ENCODE peak calls at places on chromosome 10, in five cellular contexts. R is thyroid gland, K is K562, P is left ventricle myocardium inferior, Z is ascending aorta. G is an unnamed sample. For H3K4me1, the result is how much of the 10 kb centered on the place peaks cover.

GRCh38 chr10:73838827-73839226 is 27.4 kb upstream of the NDST2 start:
- DNase-seq in Z (no peak), R (no peak), K (no peak), P (no peak), G (no peak)

GRCh38 chr10:125820705-125821104 is 2.4 kb downstream of the UROS start:
- DNase-seq in K (no peak), R (no peak), P (no peak), Z (no peak), G (no peak)

GRCh38 chr10:86600296-86600695 is 54.1 kb upstream of the OPN4 start:
- DNase-seq in P (no peak), R (no peak), Z (no peak), K (no peak), G (no peak)

GRCh38 chr10:73495884-73496674 is at the start of gene PPP3CB:
- DNase-seq in P (peak), Z (peak), K (peak), R (peak), G (peak)

GRCh38 chr10:80137031-80137712 is 4.6 kb downstream of the PLAC9 start:
- DNase-seq in P (peak), R (no peak), Z (no peak), K (no peak), G (peak)

GRCh38 chr10:32540691-32541470 is 94.9 kb downstream of the CCDC7 start:
- DNase-seq in Z (no peak), R (no peak), P (no peak), K (no peak), G (no peak)

GRCh38 chr10:104029528-104029875 is 56.2 kb downstream of the COL17A1 start:
- DNase-seq in P (peak), R (no peak), Z (no peak), K (no peak), G (peak)

GRCh38 chr10:51035344-51035743 is 38.9 kb upstream of the PRKG1 start:
- DNase-seq in Z (no peak), K (no peak), R (no peak), P (no peak), G (no peak)

GRCh38 chr10:102776779-102777417 is 33.1 kb downstream of the WBP1L start:
- DNase-seq in K (peak), P (peak), Z (peak), R (peak), G (peak)

GRCh38 chr10:80132299-80133139 is at the start of gene PLAC9:
- DNase-seq in R (peak), Z (no peak), K (no peak), P (peak), G (no peak)

GRCh38 chr10:42986618-42987017 is 90.3 kb upstream of the RET start:
- DNase-seq in K (no peak), R (no peak), Z (no peak), P (no peak), G (no peak)

GRCh38 chr10:37856881-37857286 is 526 bp downstream of the ZNF248 start:
- DNase-seq in R (peak), P (peak), K (peak), Z (no peak), G (peak)

GRCh38 chr10:86706401-86706841 is 38.1 kb downstream of the LDB3 start:
- DNase-seq in Z (no peak), P (no peak), R (no peak), K (no peak), G (no peak)

GRCh38 chr10:74900297-74900696 is 73.9 kb downstream of the KAT6B start:
- DNase-seq in K (no peak), P (no peak), R (no peak), Z (no peak), G (no peak)

GRCh38 chr10:124621637-124622036 is 122.5 kb downstream of the FAM53B start:
- DNase-seq in K (no peak), R (peak), Z (no peak), P (no peak), G (no peak)

GRCh38 chr10:124622158-124622557 is 122.0 kb downstream of the FAM53B start:
- DNase-seq in R (peak), Z (no peak), P (no peak), K (no peak), G (no peak)

GRCh38 chr10:124624006-124624405 is 120.2 kb downstream of the FAM53B start:
- DNase-seq in P (no peak), K (no peak), R (peak), Z (no peak), G (no peak)

GRCh38 chr10:124624456-124624855 is 119.7 kb downstream of the FAM53B start:
- DNase-seq in K (no peak), P (no peak), Z (no peak), R (peak), G (no peak)

GRCh38 chr10:124622866-124623536 is 121.2 kb downstream of the FAM53B start:
- DNase-seq in R (peak), P (no peak), Z (no peak), K (no peak), G (no peak)
- H3K4me1 ChIP-seq in R (half or more), P (half or more), Z (under half), K (half or more), G (half or more)

GRCh38 chr10:10798021-10798420 is 219.7 kb upstream of the CELF2 start:
- DNase-seq in Z (no peak), K (no peak), P (no peak), R (no peak), G (peak)

GRCh38 chr10:10796774-10797415 is 220.8 kb upstream of the CELF2 start:
- DNase-seq in Z (no peak), P (no peak), R (no peak), K (no peak), G (no peak)

GRCh38 chr10:10797467-10797866 is 220.2 kb upstream of the CELF2 start:
- DNase-seq in K (no peak), Z (no peak), P (no peak), R (peak), G (peak)

GRCh38 chr10:10796061-10796773 is 221.5 kb upstream of the CELF2 start:
- DNase-seq in R (no peak), P (no peak), K (no peak), Z (no peak), G (no peak)

GRCh38 chr10:10798543-10799192 is 219.0 kb upstream of the CELF2 start:
- DNase-seq in P (peak), R (no peak), Z (no peak), K (no peak), G (peak)
- H3K27ac ChIP-seq in P (peak), R (peak), Z (peak), K (no peak), G (peak)

DNA sequence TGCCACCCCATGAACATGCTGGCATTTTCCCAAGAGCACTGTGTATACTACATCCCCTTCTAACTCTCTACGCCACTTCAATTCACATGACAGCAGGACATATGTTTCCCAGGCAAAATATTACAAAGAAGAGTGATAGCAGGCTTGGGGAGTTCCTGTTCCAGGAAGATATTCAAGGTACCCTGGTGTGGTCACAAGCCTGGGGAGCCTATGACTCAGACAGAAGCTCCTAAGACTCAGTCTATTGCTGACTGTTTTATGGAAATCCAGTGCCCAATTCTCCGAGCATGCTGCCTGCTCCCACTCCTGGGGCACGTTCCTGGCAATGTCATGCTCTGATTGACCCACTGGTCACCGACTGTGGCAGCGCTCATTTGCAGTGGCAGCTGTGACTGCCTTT is 23.5 kb upstream of the ABLIM1 start:
- DNase-seq in Z (no peak), P (peak), K (no peak), R (peak), G (no peak)
- H3K4me3 ChIP-seq in Z (no peak), P (peak), K (no peak), R (no peak), G (no peak)

DNA sequence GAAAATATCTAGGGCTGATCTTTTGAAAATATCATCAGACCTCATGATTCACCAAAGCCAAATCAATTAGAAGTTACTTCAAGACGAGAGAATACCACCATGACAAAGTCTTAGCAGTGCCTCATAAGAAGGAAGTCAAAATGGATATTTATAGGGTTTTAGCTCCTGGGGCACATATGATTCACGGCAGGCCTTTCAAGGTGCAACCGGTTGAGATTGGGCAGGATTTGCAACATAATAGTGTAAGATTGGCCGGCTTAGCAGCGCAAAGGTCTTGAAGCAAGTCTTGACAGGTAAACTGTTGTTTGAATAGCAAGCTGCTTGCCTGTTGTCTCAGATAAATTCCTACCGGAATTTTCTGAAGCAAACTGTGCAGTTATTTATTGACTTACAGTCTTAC is 17.5 kb downstream of the ADRB1 start:
- DNase-seq in R (no peak), Z (no peak), K (no peak), P (no peak), G (no peak)
- H3K4me1 ChIP-seq in R (under half), Z (under half), K (under half), P (half or more), G (under half)